ENCODE peak calls at places on chromosomes 2 and 18, in six cellular contexts. U, J, C, P, N and T are unnamed samples.

GRCh38 chr18:12742453-12742852 is 39.6 kb downstream of the PSMG2 start:
- DNase-seq in J (no peak), P (peak), N (no peak), C (no peak), U (peak), T (no peak)

GRCh38 chr2:190695739-190696138 is 46.9 kb downstream of the NAB1 start:
- DNase-seq in P (peak), U (peak), C (no peak), J (no peak), N (no peak), T (no peak)

GRCh38 chr2:197803033-197803444 is 1.4 kb upstream of the PLCL1 start:
- DNase-seq in N (peak), J (no peak), P (peak), C (no peak), U (peak), T (no peak)

GRCh38 chr18:37674570-37674969 is 109.0 kb upstream of the CELF4 start:
- DNase-seq in J (no peak), U (peak), N (no peak), C (no peak), P (no peak), T (no peak)

GRCh38 chr2:120809576-120810440 is 74.1 kb downstream of the GLI2 start:
- DNase-seq in N (no peak), U (no peak), P (no peak), C (no peak), J (no peak), T (no peak)

GRCh38 chr18:35397976-35398375 is 20.8 kb upstream of the ZNF396 start:
- DNase-seq in J (no peak), N (no peak), C (no peak), U (no peak), P (no peak), T (no peak)

GRCh38 chr2:233679176-233679575 is 2.5 kb upstream of the UGT1A7 start:
- DNase-seq in N (no peak), P (no peak), J (no peak), U (no peak), C (no peak), T (no peak)

GRCh38 chr2:28247747-28248146 is 144.9 kb upstream of the FOSL2 start:
- DNase-seq in C (no peak), N (no peak), U (no peak), P (no peak), J (no peak), T (no peak)

GRCh38 chr2:40751981-40752380 is 300.1 kb upstream of the SLC8A1 start:
- DNase-seq in J (no peak), P (peak), U (peak), N (no peak), C (no peak), T (no peak)
- H3K4me3 ChIP-seq in J (no peak), P (no peak), U (no peak), N (no peak), C (no peak), T (no peak)

DNA sequence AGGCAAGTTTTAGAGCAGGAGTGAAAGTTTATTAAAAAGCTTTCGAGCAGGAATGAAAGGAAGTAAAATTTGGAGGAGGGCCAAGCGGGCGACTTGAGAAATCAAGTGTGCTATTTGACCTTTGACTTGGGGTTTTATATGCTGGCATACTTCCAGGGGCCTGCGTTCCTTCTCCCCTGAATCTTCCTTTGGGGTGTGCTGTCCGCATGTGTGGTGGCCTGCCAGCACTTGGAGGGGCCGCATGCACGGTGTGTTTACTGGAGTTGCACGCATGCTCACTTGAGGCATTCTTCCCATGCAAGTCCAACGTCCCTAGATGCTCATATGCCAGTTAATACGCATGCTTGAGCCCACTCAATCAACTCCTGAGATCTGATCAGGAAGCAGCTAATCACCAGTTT is 78.3 kb upstream of the MAP4K4 start:
- DNase-seq in U (no peak), P (peak), N (no peak), C (no peak), J (no peak), T (no peak)
- H3K4me3 ChIP-seq in U (no peak), P (no peak), N (no peak), C (no peak), J (no peak), T (no peak)

DNA sequence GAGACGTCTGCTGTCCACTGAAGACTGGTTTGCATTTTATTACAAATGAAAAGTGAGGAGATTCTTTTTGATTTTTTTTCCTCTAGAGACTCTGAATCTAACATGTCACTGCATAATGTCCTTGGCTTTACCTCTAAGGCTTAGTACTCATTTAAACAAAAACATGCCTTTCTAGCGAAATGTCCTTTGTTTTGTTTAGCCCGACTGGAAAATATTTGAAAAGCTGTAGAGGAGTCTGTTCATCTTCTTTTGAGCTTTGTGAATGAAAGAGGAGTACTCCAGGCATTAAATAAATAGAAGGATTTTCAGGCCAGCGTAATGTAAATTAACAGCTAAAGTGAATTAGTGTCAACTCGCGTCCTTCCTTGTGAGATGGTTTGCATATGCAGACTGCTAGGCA is 125.3 kb downstream of the VWA3B start:
- DNase-seq in P (no peak), J (no peak), U (no peak), N (no peak), C (no peak), T (no peak)
- H3K4me3 ChIP-seq in P (no peak), J (no peak), U (no peak), N (no peak), C (no peak), T (no peak)

GRCh38 chr2:101147971-101148370 is 3.2 kb downstream of the TBC1D8 start:
- DNase-seq in U (no peak), J (no peak), C (no peak), P (no peak), N (no peak), T (no peak)

GRCh38 chr2:101150306-101151140 is 659 bp downstream of the TBC1D8 start:
- DNase-seq in P (no peak), C (no peak), N (peak), U (no peak), J (peak), T (no peak)

GRCh38 chr2:101149241-101150192 is 1.7 kb downstream of the TBC1D8 start:
- DNase-seq in U (peak), N (no peak), P (no peak), J (no peak), C (no peak), T (no peak)

GRCh38 chr2:101147062-101147461 is 4.1 kb downstream of the TBC1D8 start:
- DNase-seq in U (no peak), N (no peak), J (no peak), C (no peak), P (no peak), T (no peak)

GRCh38 chr2:101148777-101149176 is 2.4 kb downstream of the TBC1D8 start:
- DNase-seq in P (no peak), C (no peak), J (no peak), U (no peak), N (no peak), T (no peak)
- H3K4me3 ChIP-seq in P (no peak), C (no peak), J (peak), U (no peak), N (no peak), T (no peak)

DNA sequence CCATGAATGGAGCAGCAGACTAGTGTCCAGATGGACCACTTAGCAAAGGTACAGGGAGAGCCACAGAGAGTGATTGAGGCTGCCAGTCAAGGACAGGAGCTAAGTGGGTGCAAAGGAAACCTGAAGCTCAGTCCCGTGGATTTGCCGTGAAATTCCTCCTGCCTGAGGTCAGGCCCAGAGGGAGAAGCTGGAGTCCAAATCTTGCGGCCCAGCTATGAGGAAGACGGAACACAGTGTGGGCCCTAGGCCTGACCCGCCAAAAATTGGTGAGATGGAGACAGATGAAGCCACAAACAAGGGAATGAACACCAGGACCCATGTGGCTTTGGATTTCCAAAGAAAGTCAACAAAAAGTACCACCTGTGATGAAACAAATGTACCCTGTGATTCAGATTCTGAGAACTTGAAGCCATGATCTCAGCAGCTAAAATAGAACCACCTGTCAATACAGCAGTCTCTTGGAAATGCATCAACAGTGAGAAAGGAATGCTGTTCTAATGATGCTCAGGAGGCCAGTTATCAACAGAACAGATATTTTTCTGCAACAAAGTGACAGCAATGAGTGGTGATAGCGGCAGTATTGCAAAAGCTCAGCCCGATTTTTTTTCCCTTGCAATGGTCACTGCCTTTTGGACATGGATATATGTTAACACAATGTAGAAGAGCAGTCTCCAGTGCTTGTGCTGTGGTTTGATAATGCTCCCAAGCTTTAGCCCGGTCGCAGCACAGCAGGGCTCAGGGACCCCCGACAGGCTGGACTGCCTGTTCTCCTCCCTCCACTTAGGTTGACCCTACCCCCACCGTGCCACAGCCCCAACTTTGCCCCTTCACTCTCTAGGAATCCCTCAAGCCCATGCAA is 10.7 kb downstream of the COL6A3 start:
- DNase-seq in C (no peak), P (peak), J (no peak), N (no peak), U (no peak), T (no peak)
- H3K4me3 ChIP-seq in C (no peak), P (no peak), J (no peak), N (no peak), U (no peak), T (no peak)

GRCh38 chr2:95027369-95027720 is 1.8 kb downstream of the MAL start:
- DNase-seq in C (no peak), N (no peak), J (no peak), P (no peak), U (no peak), T (no peak)
- H3K4me3 ChIP-seq in C (peak), N (no peak), J (no peak), P (no peak), U (no peak), T (no peak)

GRCh38 chr2:238099709-238100048 is 461 bp upstream of the ESPNL start:
- DNase-seq in J (peak), U (no peak), C (no peak), N (no peak), P (no peak), T (no peak)
- H3K4me3 ChIP-seq in J (no peak), U (no peak), C (no peak), N (no peak), P (no peak), T (no peak)

GRCh38 chr2:111116016-111116746 is 4.5 kb upstream of the BCL2L11 start:
- DNase-seq in J (no peak), P (no peak), N (no peak), U (no peak), C (no peak), T (no peak)

GRCh38 chr2:111118455-111119003 is 2.2 kb upstream of the BCL2L11 start:
- DNase-seq in N (peak), C (no peak), U (no peak), P (no peak), J (peak), T (no peak)

GRCh38 chr2:111119004-111119846 is 1.5 kb upstream of the BCL2L11 start:
- DNase-seq in U (no peak), C (no peak), P (peak), J (peak), N (peak), T (no peak)

GRCh38 chr2:111116843-111117665 is 3.7 kb upstream of the BCL2L11 start:
- DNase-seq in J (peak), U (peak), N (peak), C (no peak), P (peak), T (no peak)

DNA sequence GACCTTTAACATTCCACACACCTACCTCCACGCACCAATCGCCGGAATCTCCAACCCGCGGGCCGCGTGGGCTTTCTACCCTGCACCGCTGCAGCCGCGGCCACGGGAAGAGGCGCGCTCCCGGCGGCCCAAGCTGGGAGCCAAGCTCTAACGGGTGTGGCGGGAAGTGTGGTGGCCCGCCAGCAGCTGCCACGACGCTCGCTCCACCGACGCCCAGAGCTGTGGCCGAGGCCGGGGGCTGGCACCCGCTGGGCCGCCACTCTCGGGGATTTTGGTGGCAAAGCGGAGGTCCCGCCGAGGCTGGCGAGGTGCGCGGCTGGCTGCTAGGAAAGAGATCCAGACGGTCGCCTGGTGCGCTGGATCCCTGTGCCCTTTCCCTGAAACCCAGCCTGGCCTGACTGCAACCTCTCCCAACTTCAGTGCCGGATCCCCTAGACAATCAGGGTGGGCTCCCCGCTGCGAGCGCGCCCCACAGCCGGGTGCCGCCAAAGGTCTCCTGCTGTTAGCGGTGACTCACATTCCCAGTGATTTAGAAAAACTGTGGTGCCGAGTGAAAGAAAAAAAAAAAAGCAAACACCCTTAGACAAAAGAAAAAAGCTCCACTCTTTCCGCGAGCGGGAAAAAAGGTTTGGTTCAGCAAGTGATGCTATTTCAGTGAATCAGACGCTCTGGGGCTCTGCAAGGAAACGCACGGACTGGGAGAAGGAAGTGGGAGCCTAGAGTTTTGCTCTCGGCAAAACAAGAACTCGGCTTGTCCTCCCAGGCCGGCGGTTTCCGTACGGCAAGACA is 2.9 kb upstream of the BCL2L11 start:
- DNase-seq in N (peak), P (peak), C (no peak), J (peak), U (peak), T (no peak)
- H3K4me3 ChIP-seq in N (peak), P (peak), C (peak), J (peak), U (peak), T (peak)

GRCh38 chr2:32061973-32062861 is 1.1 kb upstream of the SPAST start:
- DNase-seq in J (no peak), C (no peak), P (peak), N (peak), U (peak), T (no peak)
- H3K4me3 ChIP-seq in J (peak), C (peak), P (peak), N (peak), U (peak), T (peak)

GRCh38 chr2:38487852-38488251 is 110.8 kb upstream of the ATL2 start:
- DNase-seq in J (no peak), U (no peak), N (no peak), C (no peak), P (no peak), T (no peak)
- H3K4me3 ChIP-seq in J (no peak), U (no peak), N (no peak), C (no peak), P (no peak), T (no peak)